ENCODE peak calls at places on chromosomes 6 and 20, in four cellular contexts. G is AG09309, R is A549, W is GM23338. P is an unnamed sample.

GRCh38 chr6:97059473-97059872 is 134.9 kb downstream of the KLHL32 start:
- DNase-seq in G (peak; percentile 14), R (peak; percentile 9), W (peak; percentile 55), P (no peak)

GRCh38 chr6:8627085-8627861 is 191.9 kb upstream of the SLC35B3 start:
- DNase-seq in G (no peak), R (peak; percentile 1), W (no peak), P (no peak)

GRCh38 chr20:63116412-63117106 is 99.4 kb downstream of the YTHDF1 start:
- DNase-seq in G (no peak), R (no peak), W (peak; percentile 80), P (no peak)

GRCh38 chr20:63070771-63071540 is 64.2 kb upstream of the BHLHE23 start:
- DNase-seq in G (no peak), R (no peak), W (no peak), P (no peak)

GRCh38 chr6:8391934-8392333 is 43.4 kb downstream of the SLC35B3 start:
- DNase-seq in G (no peak), R (no peak), W (no peak), P (no peak)

GRCh38 chr20:61933481-61933950 is 132.2 kb downstream of the TAF4 start:
- DNase-seq in G (no peak), R (no peak), W (no peak), P (no peak)

GRCh38 chr20:4728121-4728520 is 6.4 kb downstream of the PRND start:
- DNase-seq in G (no peak), R (no peak), W (no peak), P (no peak)

GRCh38 chr20:63641792-63642517 is 11.3 kb downstream of the STMN3 start:
- DNase-seq in G (no peak), R (peak; percentile 89), W (peak; percentile 96), P (peak; percentile 48)

GRCh38 chr20:11553603-11554002 is 364.1 kb upstream of the BTBD3 start:
- DNase-seq in G (no peak), R (peak; percentile 29), W (no peak), P (no peak)

GRCh38 chr6:91860951-91861350 is 1274.1 kb upstream of the MAP3K7 start:
- DNase-seq in G (no peak), R (peak; percentile 1), W (no peak), P (no peak)

GRCh38 chr20:4322499-4322898 is 307.1 kb upstream of the RNF24 start:
- DNase-seq in G (no peak), R (no peak), W (no peak), P (no peak)

GRCh38 chr20:20005381-20005780 is 11.8 kb upstream of the NAA20 start:
- DNase-seq in G (no peak), R (no peak), W (no peak), P (no peak)

GRCh38 chr20:31484001-31484400 is 8.9 kb downstream of the REM1 start:
- DNase-seq in G (no peak), R (peak; percentile 42), W (peak; percentile 96), P (no peak)

GRCh38 chr6:114291428-114291827 is 51.4 kb downstream of the HS3ST5 start:
- DNase-seq in G (no peak), R (no peak), W (no peak), P (no peak)

GRCh38 chr6:147950623-147950987 is 392.0 kb upstream of the SASH1 start:
- DNase-seq in G (no peak), R (no peak), W (no peak), P (no peak)

GRCh38 chr20:57384486-57384885 is 6.7 kb upstream of the RBM38 start:
- DNase-seq in G (no peak), R (no peak), W (no peak), P (no peak)

GRCh38 chr6:83884523-83884922 is 25.0 kb downstream of the CYB5R4 start:
- DNase-seq in G (peak; percentile 29), R (peak; percentile 41), W (peak; percentile 57), P (no peak)

GRCh38 chr20:8124639-8125038 is 7.4 kb upstream of the PLCB1 start:
- DNase-seq in G (no peak), R (no peak), W (no peak), P (no peak)

GRCh38 chr6:42774201-42774600 is 7.7 kb upstream of the BICRAL start:
- DNase-seq in G (no peak), R (no peak), W (no peak), P (no peak)
- TF ChIP-seq CTCF in G (no peak), R (no peak), W (no peak), P (no peak)

GRCh38 chr6:125259354-125259736 is 42.4 kb downstream of the HDDC2 start:
- DNase-seq in G (no peak), R (no peak), W (no peak), P (no peak)
- H3K4me3 ChIP-seq in G (no peak overlapping the region), R (no peak overlapping the region), W (no peak overlapping the region), P (no peak overlapping the region)

DNA sequence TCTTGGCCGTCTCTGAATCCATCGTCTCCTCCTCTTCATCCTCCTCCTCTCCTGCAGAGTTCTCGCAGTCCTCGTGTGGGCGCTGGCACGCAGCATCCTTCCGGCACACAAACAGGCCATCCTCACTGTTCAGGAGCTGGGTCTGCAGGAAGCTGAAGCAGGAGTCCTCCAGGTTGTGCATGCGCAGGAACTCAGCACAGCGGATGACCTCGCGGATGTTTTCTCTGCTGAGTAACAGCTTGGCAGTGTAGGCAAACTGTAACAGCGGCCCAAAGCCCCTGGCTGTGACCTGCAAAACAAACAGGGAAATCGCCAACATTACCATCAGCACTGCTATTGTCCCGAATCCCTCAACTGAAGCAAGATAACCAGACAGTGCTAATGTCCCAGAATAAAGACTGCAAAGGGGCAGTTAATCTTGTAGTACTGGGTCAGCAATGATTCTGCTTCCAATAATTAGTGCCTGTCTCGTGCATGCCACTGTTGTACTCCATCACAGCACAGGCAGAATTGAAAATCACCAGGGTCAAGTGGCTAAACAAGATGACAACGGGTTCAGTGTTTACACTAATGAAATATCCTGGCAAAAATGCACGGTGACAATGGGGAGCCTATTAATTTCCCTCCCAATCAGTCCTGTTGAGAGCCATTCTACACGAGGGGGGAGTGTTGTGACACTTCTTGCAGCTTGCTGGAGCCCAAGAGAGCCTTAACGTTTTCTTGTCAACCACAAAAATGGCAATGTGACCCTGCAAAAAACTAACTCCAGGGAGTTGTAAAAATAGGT is 57.5 kb downstream of the GJA10 start:
- DNase-seq in G (no peak), R (no peak), W (peak; percentile 59), P (no peak)
- TF ChIP-seq CTCF in G (no peak), R (no peak), W (peak; percentile 62), P (no peak)

GRCh38 chr6:140567469-140567868 is 1193.0 kb upstream of the CITED2 start:
- DNase-seq in G (no peak), R (no peak), W (no peak), P (no peak)

GRCh38 chr6:140571139-140571538 is 1196.7 kb upstream of the CITED2 start:
- DNase-seq in G (peak; percentile 27), R (no peak), W (no peak), P (no peak)

GRCh38 chr6:140572867-140573266 is 1198.4 kb upstream of the CITED2 start:
- DNase-seq in G (no peak), R (no peak), W (no peak), P (no peak)

GRCh38 chr6:140576004-140576555 is 1201.6 kb upstream of the CITED2 start:
- DNase-seq in G (no peak), R (no peak), W (no peak), P (no peak)

DNA sequence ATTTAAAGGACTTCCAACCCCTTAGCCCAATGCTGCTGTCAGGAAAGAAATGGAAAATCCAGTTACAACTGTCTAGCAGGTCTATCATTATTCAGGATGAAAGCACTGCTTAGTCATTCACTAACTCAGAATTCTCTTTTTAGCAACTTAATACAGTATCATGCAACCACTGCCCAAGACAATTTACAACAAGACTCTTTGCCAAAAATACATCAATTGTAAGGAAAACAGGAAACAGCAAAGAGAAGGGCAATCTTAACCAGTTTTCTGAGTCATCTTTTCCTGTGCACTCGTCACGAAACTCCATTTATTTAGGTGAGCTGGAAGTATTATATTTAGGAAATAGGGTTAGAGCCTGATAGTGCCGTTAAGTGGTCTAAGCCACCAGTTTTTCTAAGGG is 1197.7 kb upstream of the CITED2 start:
- DNase-seq in G (peak; percentile 98), R (no peak), W (no peak), P (peak; percentile 41)
- H3K4me3 ChIP-seq in G (no peak overlapping the region), R (no peak overlapping the region), W (no peak overlapping the region), P (no peak overlapping the region)

DNA sequence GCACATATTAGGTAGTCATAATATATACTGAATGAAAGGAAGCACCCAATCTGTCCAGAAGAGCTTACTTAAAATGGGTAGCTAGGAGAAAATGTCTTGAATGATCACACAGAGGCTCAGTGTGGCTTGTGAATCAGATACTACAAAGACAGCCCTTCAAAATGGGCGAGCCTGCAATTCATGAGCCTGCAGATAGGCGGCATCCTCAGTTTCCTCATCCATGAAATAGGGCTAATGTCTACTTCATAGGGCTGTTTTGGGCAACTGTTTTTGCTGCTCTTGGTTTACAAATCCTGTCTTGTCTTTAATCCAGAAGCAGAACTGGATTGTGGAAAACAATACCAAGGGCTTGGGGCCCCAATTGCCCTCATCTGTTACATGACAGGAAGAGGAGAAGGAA is 129.3 kb upstream of the KCNK16 start:
- DNase-seq in G (no peak), R (peak; percentile 1), W (peak; percentile 42), P (no peak)
- TF ChIP-seq CTCF in G (peak; percentile 49), R (no peak), W (peak; percentile 76), P (peak; percentile 62)

DNA sequence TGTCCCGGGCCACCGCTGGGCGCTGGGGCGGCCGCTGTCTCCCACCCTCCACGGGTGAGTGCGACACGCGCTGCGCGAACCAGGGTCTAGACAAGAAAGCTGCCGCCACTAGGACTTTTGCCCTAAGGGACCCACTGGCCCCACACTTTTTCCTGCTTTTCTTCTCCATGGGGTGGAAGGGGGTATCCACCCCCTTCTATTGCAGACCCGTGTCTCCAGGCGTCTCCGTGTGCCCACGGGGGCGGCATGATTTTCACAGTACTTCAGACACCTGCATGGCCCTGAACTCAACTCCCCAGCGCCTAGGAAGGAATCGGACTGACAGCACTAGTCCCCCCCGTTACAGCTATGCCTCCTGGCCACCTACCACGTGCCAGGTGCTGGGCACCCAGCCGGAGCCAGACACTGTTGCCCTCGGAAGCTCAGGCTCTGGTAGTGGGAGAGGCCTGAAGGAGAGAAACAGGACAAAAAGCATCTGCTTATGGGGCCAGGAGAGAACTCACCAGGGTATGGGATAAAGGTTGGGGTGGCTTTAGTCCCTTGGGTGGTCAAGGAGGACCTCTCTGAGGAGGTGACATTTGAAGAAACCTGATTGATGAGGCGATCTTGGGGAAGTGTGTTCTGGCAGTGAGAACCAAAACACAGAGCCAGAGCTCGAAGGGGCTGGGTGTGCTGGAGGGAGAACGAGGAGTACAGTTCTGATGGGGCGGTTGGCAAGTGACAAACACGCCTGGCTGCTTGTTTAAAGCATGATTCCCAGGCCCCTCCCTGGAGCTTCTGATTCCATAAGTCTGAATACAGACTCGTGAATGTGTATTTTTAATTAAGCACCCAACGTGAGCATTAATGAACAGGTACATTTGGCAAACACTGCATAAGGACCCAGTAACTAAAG is 622 bp upstream of the NFATC2 start:
- DNase-seq in G (no peak), R (no peak), W (no peak), P (no peak)
- H3K4me3 ChIP-seq in G (no peak overlapping the region), R (no peak overlapping the region), W (peak overlapping the region; percentile 69), P (peak overlapping the region; percentile 45)